ENCODE peak calls at places on chromosomes 12 and 14, in seven cellular contexts. X is tibial artery, W is GM20000, T is neural crest cell, M is EL, P is GM23338, C is AG08395. L is an unnamed sample.

GRCh38 chr12:22333751-22334695 is 484 bp downstream of the ST8SIA1 start:
- DNase-seq in X (peak), W (peak), T (peak), M (no peak), P (peak), C (no peak), L (peak)

GRCh38 chr12:29157486-29157946 is 8.4 kb downstream of the FAR2 start:
- DNase-seq in X (no peak), W (no peak), T (no peak), M (peak), P (no peak), C (peak), L (no peak)

GRCh38 chr12:998020-998874 is 7.2 kb downstream of the ERC1 start:
- DNase-seq in X (no peak), W (peak), T (no peak), M (no peak), P (no peak), C (no peak), L (no peak)

GRCh38 chr12:16939871-16940306 is 333.9 kb upstream of the LMO3 start:
- DNase-seq in X (no peak), W (peak), T (peak), M (peak), P (peak), C (no peak), L (peak)

GRCh38 chr12:68867606-68868005 is 59.6 kb downstream of the MDM2 start:
- DNase-seq in X (no peak), W (no peak), T (no peak), M (no peak), P (peak), C (no peak), L (no peak)

GRCh38 chr14:98368214-98368613 is 903.8 kb downstream of the BCL11B start:
- DNase-seq in X (no peak), W (no peak), T (no peak), M (no peak), P (no peak), C (no peak), L (no peak)

GRCh38 chr12:12017798-12018197 is 52.9 kb upstream of the BCL2L14 start:
- DNase-seq in X (no peak), W (no peak), T (no peak), M (no peak), P (peak), C (no peak), L (peak)

GRCh38 chr14:58167057-58167456 is 15.0 kb upstream of the ARMH4 start:
- DNase-seq in X (no peak), W (no peak), T (no peak), M (no peak), P (no peak), C (no peak), L (no peak)

GRCh38 chr12:105721051-105721825 is 390.7 kb downstream of the C12orf75 start:
- DNase-seq in X (no peak), W (no peak), T (no peak), M (no peak), P (no peak), C (no peak), L (peak)

GRCh38 chr12:59452259-59452658 is 143.6 kb upstream of the SLC16A7 start:
- DNase-seq in X (no peak), W (no peak), T (no peak), M (peak), P (no peak), C (peak), L (no peak)

GRCh38 chr12:27233814-27234213 is 10.3 kb upstream of the STK38L start:
- DNase-seq in X (no peak), W (no peak), T (no peak), M (no peak), P (peak), C (no peak), L (no peak)

GRCh38 chr14:21077672-21078071 is 7.6 kb downstream of the ARHGEF40 start:
- DNase-seq in X (no peak), W (peak), T (no peak), M (no peak), P (no peak), C (no peak), L (no peak)

GRCh38 chr12:130491421-130492357 is 154.0 kb downstream of the PIWIL1 start:
- DNase-seq in X (no peak), W (no peak), T (no peak), M (no peak), P (no peak), C (no peak), L (no peak)

GRCh38 chr12:77995436-77996167 is 164.9 kb downstream of the NAV3 start:
- DNase-seq in X (no peak), W (peak), T (no peak), M (peak), P (no peak), C (peak), L (no peak)

GRCh38 chr12:96889273-96889933 is 17.7 kb upstream of the NEDD1 start:
- DNase-seq in X (no peak), W (no peak), T (no peak), M (peak), P (no peak), C (peak), L (no peak)

GRCh38 chr14:91396959-91397815 is 20.4 kb downstream of the CCDC88C start:
- DNase-seq in X (no peak), W (peak), T (no peak), M (no peak), P (peak), C (no peak), L (no peak)

GRCh38 chr12:56622535-56622934 is 7.6 kb downstream of the BAZ2A start:
- DNase-seq in X (no peak), W (no peak), T (no peak), M (no peak), P (no peak), C (no peak), L (no peak)

GRCh38 chr12:110314308-110314707 is 33.3 kb downstream of the ATP2A2 start:
- DNase-seq in X (no peak), W (peak), T (no peak), M (peak), P (no peak), C (peak), L (no peak)

GRCh38 chr12:46698003-46698402 is 127.8 kb downstream of the SLC38A4 start:
- DNase-seq in X (no peak), W (no peak), T (no peak), M (no peak), P (no peak), C (no peak), L (no peak)

GRCh38 chr12:78209851-78210493 is 379.3 kb downstream of the NAV3 start:
- DNase-seq in X (no peak), W (no peak), T (no peak), M (no peak), P (no peak), C (peak), L (no peak)

GRCh38 chr14:29926228-29926627 is 1.4 kb downstream of the PRKD1 start:
- DNase-seq in X (no peak), W (no peak), T (no peak), M (no peak), P (peak), C (no peak), L (peak)

GRCh38 chr12:25071366-25071765 is 122.5 kb upstream of the BCAT1 start:
- DNase-seq in X (no peak), W (no peak), T (no peak), M (no peak), P (no peak), C (no peak), L (no peak)

GRCh38 chr12:100375023-100375737 is 18.3 kb downstream of the SLC17A8 start:
- DNase-seq in X (no peak), W (no peak), T (no peak), M (peak), P (peak), C (peak), L (no peak)

GRCh38 chr12:4562034-4562657 is at the start of gene DYRK4:
- DNase-seq in X (peak), W (peak), T (peak), M (peak), P (peak), C (peak), L (peak)

GRCh38 chr14:53696217-53696965 is 260.2 kb downstream of the BMP4 start:
- DNase-seq in X (no peak), W (no peak), T (no peak), M (no peak), P (no peak), C (no peak), L (no peak)

GRCh38 chr14:92463141-92463540 is 50.4 kb upstream of the RIN3 start:
- DNase-seq in X (no peak), W (no peak), T (no peak), M (no peak), P (no peak), C (no peak), L (no peak)

GRCh38 chr12:65765436-65765813 is 58.9 kb upstream of the HMGA2 start:
- DNase-seq in X (no peak), W (no peak), T (no peak), M (peak), P (no peak), C (peak), L (no peak)

GRCh38 chr14:59576332-59577294 is at the start of gene CCDC175:
- DNase-seq in X (peak), W (peak), T (peak), M (peak), P (peak), C (peak), L (peak)

GRCh38 chr14:101065246-101065645 is 161.7 kb upstream of the RTL1 start:
- DNase-seq in X (peak), W (no peak), T (no peak), M (no peak), P (no peak), C (no peak), L (no peak)

GRCh38 chr12:69392146-69392928 is 32.8 kb downstream of the YEATS4 start:
- DNase-seq in X (no peak), W (peak), T (no peak), M (peak), P (no peak), C (no peak), L (no peak)

GRCh38 chr12:90618606-90619005 is 336.4 kb downstream of the CCER1 start:
- DNase-seq in X (no peak), W (no peak), T (no peak), M (no peak), P (no peak), C (peak), L (no peak)

GRCh38 chr12:20711846-20712245 is 16.7 kb downstream of the SLCO1C1 start:
- DNase-seq in X (no peak), W (no peak), T (no peak), M (no peak), P (no peak), C (no peak), L (no peak)

GRCh38 chr12:123743002-123743401 is 19.1 kb upstream of the DNAH10 start:
- DNase-seq in X (no peak), W (no peak), T (no peak), M (no peak), P (no peak), C (no peak), L (no peak)

GRCh38 chr12:100151769-100152168 is 9.1 kb upstream of the BLTP3B start:
- DNase-seq in X (no peak), W (no peak), T (no peak), M (no peak), P (peak), C (no peak), L (no peak)

GRCh38 chr14:93219103-93219726 is 12.2 kb downstream of the UBR7 start:
- DNase-seq in X (no peak), W (peak), T (no peak), M (peak), P (peak), C (peak), L (peak)

GRCh38 chr12:57456145-57456700 is 1.1 kb downstream of the INHBE start:
- DNase-seq in X (no peak), W (no peak), T (peak), M (peak), P (peak), C (no peak), L (peak)

GRCh38 chr14:99513946-99514551 is 32.8 kb downstream of the CCNK start:
- DNase-seq in X (peak), W (no peak), T (no peak), M (no peak), P (no peak), C (no peak), L (no peak)

GRCh38 chr12:96020314-96021003 is 14.9 kb downstream of the LTA4H start:
- DNase-seq in X (no peak), W (no peak), T (no peak), M (no peak), P (no peak), C (no peak), L (no peak)

GRCh38 chr12:11758838-11759509 is 109.5 kb downstream of the ETV6 start:
- DNase-seq in X (peak), W (peak), T (no peak), M (no peak), P (no peak), C (no peak), L (no peak)

L was measured in HAP-1.